ENCODE peak calls at places on chromosomes 4 and X, in four cellular contexts. One of them, this sample, is unnamed.

GRCh38 chr4:73723029-73723428 is 17.3 kb upstream of the CXCL8 start:
- DNase-seq in K562: no peak
- DNase-seq in GM12878: no peak
- DNase-seq in HepG2: no peak
- DNase-seq in this sample: no peak

GRCh38 chr4:25081866-25082471 is 51.2 kb upstream of the LGI2 start:
- DNase-seq in K562: no peak
- DNase-seq in GM12878: no peak
- DNase-seq in HepG2: no peak
- DNase-seq in this sample: no peak

GRCh38 chr4:140757220-140757607 is 1.0 kb upstream of the TBC1D9 start:
- DNase-seq in K562: no peak
- DNase-seq in GM12878: no peak
- DNase-seq in HepG2: no peak
- DNase-seq in this sample: no peak

GRCh38 chr4:183945741-183946140 is 40.6 kb downstream of the STOX2 start:
- DNase-seq in K562: no peak
- DNase-seq in GM12878: no peak
- DNase-seq in HepG2: no peak
- DNase-seq in this sample: no peak

GRCh38 chr4:62709618-62710252 is 1509.6 kb downstream of the ADGRL3 start:
- DNase-seq in K562: peak; percentile 6
- DNase-seq in GM12878: no peak
- DNase-seq in HepG2: peak; percentile 34
- DNase-seq in this sample: peak; percentile 6

GRCh38 chrX:119638725-119639471 is 32.7 kb upstream of the NKRF start:
- DNase-seq in K562: no peak
- DNase-seq in GM12878: peak; percentile 81
- DNase-seq in HepG2: no peak
- DNase-seq in this sample: no peak

GRCh38 chr4:147714575-147715401 is 17.1 kb upstream of the ARHGAP10 start:
- DNase-seq in K562: no peak
- DNase-seq in GM12878: no peak
- DNase-seq in HepG2: no peak
- DNase-seq in this sample: no peak

GRCh38 chr4:48653217-48654014 is 126.7 kb downstream of the FRYL start:
- DNase-seq in K562: peak; percentile 32
- DNase-seq in GM12878: no peak
- DNase-seq in HepG2: no peak
- DNase-seq in this sample: no peak

GRCh38 chr4:176781739-176782100 is 11.0 kb downstream of the VEGFC start:
- DNase-seq in K562: no peak
- DNase-seq in GM12878: no peak
- DNase-seq in HepG2: no peak
- DNase-seq in this sample: no peak

GRCh38 chr4:74961230-74961629 is 28.3 kb downstream of the PARM1 start:
- DNase-seq in K562: no peak
- DNase-seq in GM12878: no peak
- DNase-seq in HepG2: no peak
- DNase-seq in this sample: no peak

GRCh38 chrX:153635788-153636668 is 11.0 kb upstream of the DUSP9 start:
- DNase-seq in K562: peak; percentile 38
- DNase-seq in GM12878: no peak
- DNase-seq in HepG2: peak; percentile 59
- DNase-seq in this sample: peak; percentile 69

GRCh38 chr4:143251781-143252180 is 67.1 kb downstream of the USP38 start:
- DNase-seq in K562: no peak
- DNase-seq in GM12878: no peak
- DNase-seq in HepG2: no peak
- DNase-seq in this sample: no peak

GRCh38 chrX:153410888-153411254 is 401 bp upstream of the ZFP92 start:
- DNase-seq in K562: no peak
- DNase-seq in GM12878: no peak
- DNase-seq in HepG2: no peak
- DNase-seq in this sample: no peak

GRCh38 chr4:143728171-143728570 is 27.7 kb upstream of the FREM3 start:
- DNase-seq in K562: no peak
- DNase-seq in GM12878: no peak
- DNase-seq in HepG2: no peak
- DNase-seq in this sample: no peak

GRCh38 chr4:179196511-179196910 is 1754.3 kb upstream of the AGA start:
- DNase-seq in K562: no peak
- DNase-seq in GM12878: no peak
- DNase-seq in HepG2: no peak
- DNase-seq in this sample: no peak

GRCh38 chr4:182775075-182775474 is 142.1 kb downstream of the DCTD start:
- DNase-seq in K562: no peak
- DNase-seq in GM12878: no peak
- DNase-seq in HepG2: no peak
- DNase-seq in this sample: no peak

GRCh38 chr4:145878501-145879435 is 59.9 kb downstream of the ZNF827 start:
- DNase-seq in K562: no peak
- DNase-seq in GM12878: no peak
- DNase-seq in HepG2: no peak
- DNase-seq in this sample: no peak

GRCh38 chr4:102715057-102715456 is 45.7 kb downstream of the MANBA start:
- DNase-seq in K562: no peak
- DNase-seq in GM12878: no peak
- DNase-seq in HepG2: no peak
- DNase-seq in this sample: no peak

GRCh38 chrX:131279197-131279596 is 9.9 kb downstream of the IGSF1 start:
- DNase-seq in K562: no peak
- DNase-seq in GM12878: no peak
- DNase-seq in HepG2: no peak
- DNase-seq in this sample: no peak

GRCh38 chr4:124940387-124940786 is 227.9 kb upstream of the ANKRD50 start:
- DNase-seq in K562: no peak
- DNase-seq in GM12878: no peak
- DNase-seq in HepG2: no peak
- DNase-seq in this sample: no peak

GRCh38 chr4:127309360-127310095 is 323.2 kb upstream of the INTU start:
- DNase-seq in K562: no peak
- DNase-seq in GM12878: no peak
- DNase-seq in HepG2: no peak
- DNase-seq in this sample: no peak

GRCh38 chrX:151818828-151819227 is 84.3 kb downstream of the CNGA2 start:
- DNase-seq in K562: no peak
- DNase-seq in GM12878: no peak
- DNase-seq in HepG2: no peak
- DNase-seq in this sample: no peak

GRCh38 chr4:20356565-20356964 is 104.9 kb downstream of the SLIT2 start:
- DNase-seq in K562: no peak
- DNase-seq in GM12878: no peak
- DNase-seq in HepG2: no peak
- DNase-seq in this sample: no peak

GRCh38 chr4:139728840-139729239 is 63.2 kb downstream of the MGST2 start:
- DNase-seq in K562: no peak
- DNase-seq in GM12878: no peak
- DNase-seq in HepG2: peak; percentile 38
- DNase-seq in this sample: no peak

GRCh38 chr4:181656748-181657147 is 586.5 kb upstream of the TENM3 start:
- DNase-seq in K562: no peak
- DNase-seq in GM12878: no peak
- DNase-seq in HepG2: no peak
- DNase-seq in this sample: no peak

GRCh38 chr4:88528861-88529260 is 5.3 kb upstream of the PYURF start:
- DNase-seq in K562: no peak
- DNase-seq in GM12878: no peak
- DNase-seq in HepG2: no peak
- DNase-seq in this sample: no peak

GRCh38 chr4:57037982-57038604 is 59.4 kb downstream of the POLR2B start:
- DNase-seq in K562: peak; percentile 72
- DNase-seq in GM12878: no peak
- DNase-seq in HepG2: peak; percentile 34
- DNase-seq in this sample: peak; percentile 56

GRCh38 chrX:69815519-69815918 is 199.6 kb downstream of the EDA start:
- DNase-seq in K562: no peak
- DNase-seq in GM12878: no peak
- DNase-seq in HepG2: no peak
- DNase-seq in this sample: no peak

GRCh38 chr4:140135529-140136021 is 18.4 kb downstream of the MAML3 start:
- DNase-seq in K562: peak; percentile 8
- DNase-seq in GM12878: no peak
- DNase-seq in HepG2: no peak
- DNase-seq in this sample: peak; percentile 58

GRCh38 chrX:120357186-120357585 is 4.7 kb upstream of the ATP1B4 start:
- DNase-seq in K562: no peak
- DNase-seq in GM12878: no peak
- DNase-seq in HepG2: no peak
- DNase-seq in this sample: no peak

GRCh38 chrX:69314436-69315348 is 149.4 kb upstream of the PJA1 start:
- DNase-seq in K562: no peak
- DNase-seq in GM12878: no peak
- DNase-seq in HepG2: no peak
- DNase-seq in this sample: no peak

GRCh38 chrX:38768079-38768478 is 33.2 kb upstream of the MID1IP1 start:
- DNase-seq in K562: peak; percentile 23
- DNase-seq in GM12878: no peak
- DNase-seq in HepG2: no peak
- DNase-seq in this sample: no peak

DNA sequence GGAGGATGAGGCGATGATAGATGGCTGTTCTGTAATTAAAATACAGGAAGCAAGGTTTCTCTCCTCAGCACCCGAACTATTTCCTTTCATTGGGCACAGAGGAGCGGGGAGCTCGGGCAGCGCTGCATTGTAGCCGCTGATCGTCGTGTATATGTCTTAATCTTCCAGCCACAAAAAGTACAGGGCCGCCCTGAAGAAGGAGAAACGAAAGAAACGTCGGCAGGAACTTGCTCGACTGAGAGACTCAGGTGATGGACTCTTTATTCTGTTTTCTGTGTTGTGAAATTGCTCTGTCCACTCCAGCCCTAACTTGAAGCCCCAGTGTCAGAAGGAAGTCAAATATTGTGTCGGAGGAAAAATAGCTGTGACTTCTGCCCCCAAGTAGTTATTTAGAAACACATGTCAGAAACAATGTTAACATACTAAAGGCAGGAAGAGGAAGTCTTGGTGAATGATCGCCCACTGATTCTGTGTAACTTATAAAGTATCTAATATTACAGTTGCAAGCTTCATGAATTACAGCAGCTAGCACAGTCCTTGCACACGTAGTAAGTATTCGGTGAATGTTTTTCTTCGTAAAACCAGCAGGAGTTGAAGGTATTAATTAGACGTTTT is 589 bp downstream of the ZRSR2 start:
- DNase-seq in K562: no peak
- DNase-seq in GM12878: peak; percentile 13
- DNase-seq in HepG2: no peak
- DNase-seq in this sample: peak; percentile 1
- TF ChIP-seq JUNB in K562: no peak
- TF ChIP-seq JUNB in GM12878: no peak
- TF ChIP-seq JUNB in HepG2: no peak
- TF ChIP-seq JUNB in this sample: no peak

DNA sequence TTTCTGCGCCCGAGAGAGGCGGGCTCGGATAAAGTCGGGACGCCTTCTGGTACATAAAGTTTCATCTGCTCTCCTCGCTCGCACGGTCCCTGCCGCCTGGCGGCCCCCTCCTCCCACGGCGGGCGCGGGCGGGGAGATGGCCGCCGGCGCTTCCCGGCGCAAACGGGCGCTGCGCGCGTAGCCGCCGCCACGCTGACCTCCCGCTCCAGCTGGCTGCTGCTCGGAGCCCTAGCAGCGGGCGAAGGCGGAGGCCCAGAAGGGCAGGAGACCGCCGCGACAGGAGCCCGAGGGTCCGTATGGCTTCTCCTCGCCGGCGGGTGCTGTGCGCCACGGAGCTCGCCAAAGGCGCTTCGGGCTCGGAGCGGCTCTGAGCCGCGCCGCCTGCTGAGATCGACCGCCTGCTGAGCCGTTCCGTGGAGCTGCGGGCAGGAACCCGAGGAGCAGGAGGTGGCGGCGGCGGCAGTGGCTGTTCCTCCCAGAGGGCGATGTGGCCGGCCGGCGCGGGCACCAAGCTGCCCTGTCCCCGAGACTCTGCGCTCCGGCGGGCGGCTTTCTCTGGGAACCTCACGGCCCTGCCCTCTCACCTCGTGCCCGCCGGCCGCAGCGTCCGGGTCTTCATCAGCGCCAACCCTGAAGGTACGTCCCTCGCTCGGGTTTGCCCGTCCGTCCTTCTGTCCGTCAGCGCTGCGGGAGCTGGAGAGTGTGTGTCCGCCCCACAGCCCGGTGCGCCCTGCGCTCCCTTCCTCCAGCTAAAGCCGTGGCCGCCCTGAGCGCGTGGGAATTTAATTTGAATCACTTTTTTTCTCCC is at the start of gene NWD2:
- DNase-seq in K562: no peak
- DNase-seq in GM12878: no peak
- DNase-seq in HepG2: no peak
- DNase-seq in this sample: no peak
- TF ChIP-seq POLR2AphosphoS2 in K562: no peak
- TF ChIP-seq POLR2AphosphoS2 in GM12878: no peak
- TF ChIP-seq POLR2AphosphoS2 in HepG2: no peak
- TF ChIP-seq POLR2AphosphoS2 in this sample: no peak

GRCh38 chr4:11426716-11427115 is 2.0 kb downstream of the HS3ST1 start:
- DNase-seq in K562: no peak
- DNase-seq in GM12878: no peak
- DNase-seq in HepG2: no peak
- DNase-seq in this sample: no peak

GRCh38 chr4:11427201-11427996 is 1.3 kb downstream of the HS3ST1 start:
- DNase-seq in K562: no peak
- DNase-seq in GM12878: no peak
- DNase-seq in HepG2: no peak
- DNase-seq in this sample: no peak

GRCh38 chr4:11428701-11429571 is at the start of gene HS3ST1:
- DNase-seq in K562: no peak
- DNase-seq in GM12878: no peak
- DNase-seq in HepG2: no peak
- DNase-seq in this sample: peak; percentile 67

GRCh38 chr4:11428161-11428700 is 463 bp downstream of the HS3ST1 start:
- DNase-seq in K562: no peak
- DNase-seq in GM12878: no peak
- DNase-seq in HepG2: no peak
- DNase-seq in this sample: no peak

DNA sequence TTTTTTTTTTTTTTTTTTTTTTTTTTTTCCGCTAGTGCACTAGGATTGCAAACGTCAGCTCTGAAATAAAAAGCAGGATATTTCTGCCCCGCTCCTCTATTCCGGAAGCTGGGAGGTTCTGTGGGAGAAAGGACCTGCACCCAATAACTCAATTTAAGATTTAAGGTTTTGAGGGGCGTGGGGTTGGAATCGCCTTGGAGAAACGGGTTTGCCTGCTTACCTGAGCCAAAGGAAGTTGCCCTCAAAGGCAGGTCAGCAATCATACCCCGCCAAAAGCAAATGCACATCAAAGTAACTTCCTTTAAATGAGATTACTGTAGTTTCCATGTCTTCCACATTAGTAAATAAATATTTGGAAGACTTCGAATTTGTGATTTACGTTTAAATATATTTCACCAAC is 952 bp upstream of the HS3ST1 start:
- DNase-seq in K562: no peak
- DNase-seq in GM12878: no peak
- DNase-seq in HepG2: no peak
- DNase-seq in this sample: no peak
- TF ChIP-seq JUNB in K562: no peak
- TF ChIP-seq JUNB in GM12878: no peak
- TF ChIP-seq JUNB in HepG2: no peak
- TF ChIP-seq JUNB in this sample: no peak

GRCh38 chr4:26330946-26331345 is 10.1 kb downstream of the RBPJ start:
- DNase-seq in K562: no peak
- DNase-seq in GM12878: no peak
- DNase-seq in HepG2: peak; percentile 21
- DNase-seq in this sample: no peak
- TF ChIP-seq POLR2AphosphoS2 in K562: no peak
- TF ChIP-seq POLR2AphosphoS2 in GM12878: no peak
- TF ChIP-seq POLR2AphosphoS2 in HepG2: no peak
- TF ChIP-seq POLR2AphosphoS2 in this sample: no peak